ENCODE peak calls at places on chromosomes 6 and 20, in six cellular contexts. N is AG04450, P is tibial nerve, V is fibroblast of lung, L is esophagus squamous epithelium, U is HL-60. K is an unnamed sample.

GRCh38 chr6:5942591-5942990 is 64.1 kb downstream of the NRN1 start:
- DNase-seq in N (no peak), P (no peak), V (peak), L (no peak), U (no peak), K (no peak)

GRCh38 chr20:48202774-48203173 is 417.5 kb upstream of the SULF2 start:
- DNase-seq in N (no peak), P (no peak), V (no peak), L (no peak), U (no peak), K (no peak)

GRCh38 chr6:114096553-114097172 is 125.7 kb upstream of the HDAC2 start:
- DNase-seq in N (no peak), P (no peak), V (peak), L (no peak), U (peak), K (no peak)

GRCh38 chr20:6882911-6883310 is 115.4 kb downstream of the BMP2 start:
- DNase-seq in N (no peak), P (no peak), V (peak), L (no peak), U (no peak), K (no peak)

GRCh38 chr6:85404497-85405174 is 45.2 kb upstream of the NT5E start:
- DNase-seq in N (peak), P (no peak), V (peak), L (no peak), U (no peak), K (no peak)

GRCh38 chr6:132648356-132648755 is 10.6 kb downstream of the TAAR1 start:
- DNase-seq in N (no peak), P (no peak), V (peak), L (no peak), U (no peak), K (no peak)

GRCh38 chr20:22914291-22914690 is 120.8 kb upstream of the SSTR4 start:
- DNase-seq in N (no peak), P (no peak), V (no peak), L (no peak), U (no peak), K (no peak)

GRCh38 chr6:157861814-157862213 is 38.8 kb downstream of the SNX9 start:
- DNase-seq in N (no peak), P (no peak), V (peak), L (no peak), U (no peak), K (no peak)

GRCh38 chr6:134480593-134480992 is 162.7 kb upstream of the SGK1 start:
- DNase-seq in N (no peak), P (no peak), V (peak), L (no peak), U (no peak), K (no peak)

GRCh38 chr6:77880501-77880900 is 227.7 kb downstream of the MEI4 start:
- DNase-seq in N (no peak), P (no peak), V (peak), L (no peak), U (no peak), K (no peak)

GRCh38 chr6:134249412-134249758 is 68.5 kb downstream of the SGK1 start:
- DNase-seq in N (no peak), P (no peak), V (peak), L (no peak), U (no peak), K (no peak)

GRCh38 chr6:122407712-122408111 is 8.3 kb downstream of the HSF2 start:
- DNase-seq in N (no peak), P (no peak), V (no peak), L (no peak), U (no peak), K (no peak)

GRCh38 chr6:158143700-158144099 is 24.4 kb downstream of the SERAC1 start:
- DNase-seq in N (no peak), P (no peak), V (no peak), L (no peak), U (peak), K (no peak)

GRCh38 chr6:20335872-20336271 is 65.8 kb upstream of the E2F3 start:
- DNase-seq in N (no peak), P (no peak), V (no peak), L (no peak), U (no peak), K (no peak)

GRCh38 chr6:168363302-168363701 is 43.7 kb upstream of the DACT2 start:
- DNase-seq in N (no peak), P (no peak), V (no peak), L (no peak), U (no peak), K (no peak)

GRCh38 chr20:841568-842546 is 8.3 kb downstream of the FAM110A start:
- DNase-seq in N (no peak), P (no peak), V (no peak), L (no peak), U (no peak), K (no peak)

GRCh38 chr6:146339716-146340115 is 203.9 kb upstream of the RAB32 start:
- DNase-seq in N (no peak), P (no peak), V (peak), L (no peak), U (no peak), K (no peak)

GRCh38 chr20:31757254-31757653 is 18.2 kb downstream of the TPX2 start:
- DNase-seq in N (no peak), P (no peak), V (no peak), L (no peak), U (no peak), K (no peak)

GRCh38 chr6:75602164-75602896 is 650 bp downstream of the SENP6 start:
- DNase-seq in N (no peak), P (no peak), V (peak), L (no peak), U (peak), K (no peak)

GRCh38 chr20:4812641-4813075 is 90.9 kb downstream of the PRND start:
- DNase-seq in N (no peak), P (no peak), V (no peak), L (no peak), U (peak), K (no peak)

GRCh38 chr6:157763129-157763893 is 59.7 kb upstream of the SNX9 start:
- DNase-seq in N (no peak), P (no peak), V (peak), L (peak), U (no peak), K (no peak)

GRCh38 chr6:127775371-127775770 is 125.5 kb downstream of the THEMIS start:
- DNase-seq in N (no peak), P (no peak), V (no peak), L (no peak), U (no peak), K (no peak)

GRCh38 chr6:159440907-159441703 is 251.9 kb downstream of the SOD2 start:
- DNase-seq in N (no peak), P (no peak), V (peak), L (no peak), U (no peak), K (no peak)

GRCh38 chr6:119986934-119987549 is 637.5 kb upstream of the MAN1A1 start:
- DNase-seq in N (no peak), P (no peak), V (no peak), L (no peak), U (no peak), K (no peak)

GRCh38 chr6:138428943-138429616 is 25.1 kb downstream of the HEBP2 start:
- DNase-seq in N (peak), P (no peak), V (peak), L (no peak), U (no peak), K (no peak)

GRCh38 chr6:76441850-76442249 is 369.4 kb upstream of the IMPG1 start:
- DNase-seq in N (no peak), P (no peak), V (no peak), L (no peak), U (no peak), K (no peak)

GRCh38 chr20:22312744-22313346 is 271.5 kb downstream of the FOXA2 start:
- DNase-seq in N (peak), P (no peak), V (peak), L (no peak), U (no peak), K (no peak)

GRCh38 chr20:17021481-17021880 is 205.4 kb upstream of the PCSK2 start:
- DNase-seq in N (no peak), P (no peak), V (no peak), L (no peak), U (no peak), K (no peak)

GRCh38 chr20:17023811-17024210 is 203.0 kb upstream of the PCSK2 start:
- DNase-seq in N (no peak), P (no peak), V (peak), L (no peak), U (no peak), K (no peak)

GRCh38 chr20:17023036-17023435 is 203.8 kb upstream of the PCSK2 start:
- DNase-seq in N (no peak), P (no peak), V (no peak), L (no peak), U (no peak), K (no peak)

GRCh38 chr20:17026346-17026745 is 200.5 kb upstream of the PCSK2 start:
- DNase-seq in N (no peak), P (no peak), V (peak), L (no peak), U (no peak), K (no peak)

DNA sequence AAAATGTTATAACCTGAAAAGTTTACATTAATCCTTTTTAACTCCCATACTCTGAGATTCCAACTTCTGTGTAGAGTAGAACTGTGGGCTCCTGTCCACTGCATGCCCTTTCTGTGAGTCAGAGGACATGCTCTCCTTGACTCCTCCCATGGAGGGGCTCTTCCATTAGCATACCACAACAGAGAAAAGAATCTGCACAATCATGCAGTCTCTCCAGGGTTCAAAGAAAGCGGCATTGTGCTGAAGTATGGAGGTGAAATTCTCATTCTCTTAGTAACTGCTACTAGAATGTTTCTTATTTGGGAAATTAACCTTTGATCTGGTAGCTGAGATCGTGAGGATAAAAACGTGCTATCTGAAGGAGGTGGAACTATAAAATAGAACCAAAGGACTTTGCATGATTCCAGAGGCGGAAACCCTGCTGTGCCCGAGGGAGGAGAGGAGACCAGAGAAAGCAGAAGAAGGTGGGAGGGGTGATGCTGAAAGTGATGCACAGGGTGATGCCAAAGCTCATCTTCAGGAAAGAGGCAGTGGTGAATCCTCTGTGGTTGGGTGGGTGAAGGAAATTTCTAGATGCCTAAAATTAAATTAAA is 202.2 kb upstream of the PCSK2 start:
- DNase-seq in N (peak), P (no peak), V (peak), L (no peak), U (no peak), K (no peak)
- H3K4me3 ChIP-seq in N (peak), P (no peak), V (no peak), L (no peak), U (no peak), K (no peak)

GRCh38 chr6:117706504-117706903 is 31.2 kb downstream of the NUS1 start:
- DNase-seq in N (no peak), P (no peak), V (no peak), L (no peak), U (peak), K (no peak)

DNA sequence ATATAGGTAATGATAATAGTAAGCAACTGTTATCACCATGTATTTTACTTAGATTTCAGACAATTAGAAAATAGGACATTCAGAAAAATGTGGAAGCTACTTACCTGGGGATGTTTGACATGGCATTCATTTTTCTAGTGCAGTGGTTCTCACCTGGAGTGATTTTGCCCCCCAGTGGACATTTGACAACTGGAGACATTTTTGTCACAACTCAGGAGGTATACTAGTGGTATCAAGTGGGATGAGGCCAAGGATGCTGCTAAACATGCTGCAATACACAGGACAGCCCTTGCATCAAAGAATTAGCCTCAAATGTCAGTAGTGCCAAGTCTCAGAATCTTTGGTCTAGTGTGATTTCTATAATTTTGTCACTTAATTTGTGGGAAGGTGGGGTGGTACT is 36.1 kb downstream of the NUS1 start:
- DNase-seq in N (no peak), P (no peak), V (no peak), L (no peak), U (no peak), K (no peak)
- TF ChIP-seq CTCF in N (no peak), P (no peak), V (no peak), L (no peak), U (no peak), K (no peak)

GRCh38 chr6:108699290-108700041 is 138.7 kb downstream of the FOXO3 start:
- DNase-seq in N (no peak), P (no peak), V (no peak), L (no peak), U (no peak), K (no peak)
- H3K27ac ChIP-seq in N (no peak), P (no peak), V (no peak), L (no peak), U (no peak), K (no peak)

GRCh38 chr6:41505084-41506049 is 40.8 kb upstream of the FOXP4 start:
- DNase-seq in N (peak), P (peak), V (peak), L (no peak), U (no peak), K (peak)
- H3K4me3 ChIP-seq in N (peak), P (peak), V (peak), L (peak), U (no peak), K (peak)

K was measured in dorsolateral prefrontal cortex.